ENCODE peak calls at places on chromosomes 16 and 17, in eight cellular contexts. T, C, Y, S, A, E, K and H are unnamed samples.
A peak's percentile ranks its signal among the peaks of the same experiment; 100 is the strongest.

GRCh38 chr16:17369441-17369951 is 101.3 kb downstream of the XYLT1 start:
- DNase-seq in C (no peak), K (no peak), A (no peak), T (no peak), Y (peak; percentile 78), E (no peak), S (peak; percentile 68), H (peak; percentile 81)

GRCh38 chr17:301681-302299 is 50.8 kb downstream of the RPH3AL start:
- DNase-seq in C (no peak), A (no peak), Y (no peak), E (no peak), S (no peak), K (peak; percentile 25), T (no peak), H (no peak)

GRCh38 chr16:74951206-74951605 is 33.7 kb downstream of the WDR59 start:
- DNase-seq in T (no peak), A (no peak), E (no peak), K (no peak), S (no peak), C (no peak), Y (no peak), H (no peak)

GRCh38 chr17:50712641-50713296 is 5.1 kb upstream of the ANKRD40 start:
- DNase-seq in S (no peak), T (no peak), C (no peak), E (no peak), A (no peak), Y (no peak), K (no peak), H (no peak)

GRCh38 chr16:68003031-68003430 is 3.7 kb upstream of the DPEP2 start:
- DNase-seq in A (no peak), Y (no peak), K (no peak), S (no peak), C (no peak), T (no peak), E (no peak), H (no peak)

GRCh38 chr16:53415504-53415903 is 18.8 kb upstream of the RBL2 start:
- DNase-seq in T (no peak), S (no peak), A (no peak), Y (no peak), C (peak; percentile 53), E (no peak), K (no peak), H (no peak)

GRCh38 chr17:337866-338265 is 14.7 kb downstream of the RPH3AL start:
- DNase-seq in C (no peak), Y (no peak), A (no peak), K (no peak), T (no peak), E (no peak), S (no peak), H (no peak)

GRCh38 chr17:70314096-70314495 is 144.8 kb downstream of the KCNJ2 start:
- DNase-seq in K (no peak), A (no peak), T (no peak), C (no peak), S (no peak), E (no peak), Y (no peak), H (no peak)

GRCh38 chr16:22265351-22265750 is 31.9 kb upstream of the POLR3E start:
- DNase-seq in E (no peak), C (no peak), T (no peak), S (no peak), Y (no peak), K (no peak), A (no peak), H (no peak)

GRCh38 chr17:13393841-13394710 is 207.7 kb downstream of the HS3ST3A1 start:
- DNase-seq in S (no peak), A (no peak), T (no peak), C (no peak), K (peak; percentile 76), E (no peak), Y (no peak), H (no peak)